ENCODE peak calls at places on chromosomes 16 and 17, in five cellular contexts. One of them, this sample, is unnamed.

GRCh38 chr17:36600936-36601302 is 464 bp upstream of the MRM1 start:
- DNase-seq in right lobe of liver: no peak
- DNase-seq in stimulated activated CD8-positive, alpha-beta memory T cell treated with anti-CD3 and anti-CD28 coated beads, Interleukin-2, amount 100 ng/mL, for 48 hours: peak; percentile 12
- DNase-seq in CD8-positive, alpha-beta T cell: no peak
- DNase-seq in HuH-7: no peak
- DNase-seq in this sample: no peak

GRCh38 chr17:37064956-37065355 is 116.2 kb downstream of the AATF start:
- DNase-seq in right lobe of liver: no peak
- DNase-seq in stimulated activated CD8-positive, alpha-beta memory T cell treated with anti-CD3 and anti-CD28 coated beads, Interleukin-2, amount 100 ng/mL, for 48 hours: no peak
- DNase-seq in CD8-positive, alpha-beta T cell: no peak
- DNase-seq in HuH-7: no peak
- DNase-seq in this sample: no peak

GRCh38 chr16:58195344-58195743 is 2.6 kb downstream of the CSNK2A2 start:
- DNase-seq in right lobe of liver: no peak
- DNase-seq in stimulated activated CD8-positive, alpha-beta memory T cell treated with anti-CD3 and anti-CD28 coated beads, Interleukin-2, amount 100 ng/mL, for 48 hours: no peak
- DNase-seq in CD8-positive, alpha-beta T cell: no peak
- DNase-seq in HuH-7: no peak
- DNase-seq in this sample: no peak

GRCh38 chr17:384622-385194 is 32.1 kb upstream of the RPH3AL start:
- DNase-seq in right lobe of liver: no peak
- DNase-seq in stimulated activated CD8-positive, alpha-beta memory T cell treated with anti-CD3 and anti-CD28 coated beads, Interleukin-2, amount 100 ng/mL, for 48 hours: no peak
- DNase-seq in CD8-positive, alpha-beta T cell: no peak
- DNase-seq in HuH-7: no peak
- DNase-seq in this sample: no peak

GRCh38 chr17:17018612-17019429 is 23.4 kb upstream of the MPRIP start:
- DNase-seq in right lobe of liver: no peak
- DNase-seq in stimulated activated CD8-positive, alpha-beta memory T cell treated with anti-CD3 and anti-CD28 coated beads, Interleukin-2, amount 100 ng/mL, for 48 hours: no peak
- DNase-seq in CD8-positive, alpha-beta T cell: no peak
- DNase-seq in HuH-7: no peak
- DNase-seq in this sample: no peak

GRCh38 chr16:3949287-3949686 is 68.8 kb upstream of the CREBBP start:
- DNase-seq in right lobe of liver: no peak
- DNase-seq in stimulated activated CD8-positive, alpha-beta memory T cell treated with anti-CD3 and anti-CD28 coated beads, Interleukin-2, amount 100 ng/mL, for 48 hours: no peak
- DNase-seq in CD8-positive, alpha-beta T cell: no peak
- DNase-seq in HuH-7: no peak
- DNase-seq in this sample: no peak

GRCh38 chr17:7237761-7238417 is 1.4 kb downstream of the PHF23 start:
- DNase-seq in right lobe of liver: peak; percentile 92
- DNase-seq in stimulated activated CD8-positive, alpha-beta memory T cell treated with anti-CD3 and anti-CD28 coated beads, Interleukin-2, amount 100 ng/mL, for 48 hours: peak; percentile 90
- DNase-seq in CD8-positive, alpha-beta T cell: peak; percentile 90
- DNase-seq in HuH-7: no peak
- DNase-seq in this sample: peak; percentile 51

GRCh38 chr17:43906951-43907424 is 348 bp downstream of the MPP2 start:
- DNase-seq in right lobe of liver: no peak
- DNase-seq in stimulated activated CD8-positive, alpha-beta memory T cell treated with anti-CD3 and anti-CD28 coated beads, Interleukin-2, amount 100 ng/mL, for 48 hours: no peak
- DNase-seq in CD8-positive, alpha-beta T cell: peak; percentile 56
- DNase-seq in HuH-7: no peak
- DNase-seq in this sample: no peak

GRCh38 chr16:1863681-1864460 is 8.1 kb downstream of the MEIOB start:
- DNase-seq in right lobe of liver: no peak
- DNase-seq in stimulated activated CD8-positive, alpha-beta memory T cell treated with anti-CD3 and anti-CD28 coated beads, Interleukin-2, amount 100 ng/mL, for 48 hours: no peak
- DNase-seq in CD8-positive, alpha-beta T cell: no peak
- DNase-seq in HuH-7: no peak
- DNase-seq in this sample: no peak

GRCh38 chr16:84284168-84284722 is 10.4 kb upstream of the WFDC1 start:
- DNase-seq in right lobe of liver: no peak
- DNase-seq in stimulated activated CD8-positive, alpha-beta memory T cell treated with anti-CD3 and anti-CD28 coated beads, Interleukin-2, amount 100 ng/mL, for 48 hours: no peak
- DNase-seq in CD8-positive, alpha-beta T cell: no peak
- DNase-seq in HuH-7: peak; percentile 32
- DNase-seq in this sample: no peak

GRCh38 chr17:30588798-30589247 is 111.6 kb downstream of the GOSR1 start:
- DNase-seq in right lobe of liver: no peak
- DNase-seq in stimulated activated CD8-positive, alpha-beta memory T cell treated with anti-CD3 and anti-CD28 coated beads, Interleukin-2, amount 100 ng/mL, for 48 hours: no peak
- DNase-seq in CD8-positive, alpha-beta T cell: no peak
- DNase-seq in HuH-7: no peak
- DNase-seq in this sample: no peak

GRCh38 chr16:23996258-23996955 is 160.6 kb downstream of the PRKCB start:
- DNase-seq in right lobe of liver: no peak
- DNase-seq in stimulated activated CD8-positive, alpha-beta memory T cell treated with anti-CD3 and anti-CD28 coated beads, Interleukin-2, amount 100 ng/mL, for 48 hours: no peak
- DNase-seq in CD8-positive, alpha-beta T cell: no peak
- DNase-seq in HuH-7: no peak
- DNase-seq in this sample: no peak

GRCh38 chr16:78926723-78927200 is 673.8 kb downstream of the MAF start:
- DNase-seq in right lobe of liver: no peak
- DNase-seq in stimulated activated CD8-positive, alpha-beta memory T cell treated with anti-CD3 and anti-CD28 coated beads, Interleukin-2, amount 100 ng/mL, for 48 hours: no peak
- DNase-seq in CD8-positive, alpha-beta T cell: no peak
- DNase-seq in HuH-7: no peak
- DNase-seq in this sample: no peak

GRCh38 chr17:64964796-64965195 is 45.5 kb upstream of the LRRC37A3 start:
- DNase-seq in right lobe of liver: no peak
- DNase-seq in stimulated activated CD8-positive, alpha-beta memory T cell treated with anti-CD3 and anti-CD28 coated beads, Interleukin-2, amount 100 ng/mL, for 48 hours: no peak
- DNase-seq in CD8-positive, alpha-beta T cell: no peak
- DNase-seq in HuH-7: no peak
- DNase-seq in this sample: no peak

GRCh38 chr16:2956566-2956956 is 7.5 kb upstream of the KREMEN2 start:
- DNase-seq in right lobe of liver: no peak
- DNase-seq in stimulated activated CD8-positive, alpha-beta memory T cell treated with anti-CD3 and anti-CD28 coated beads, Interleukin-2, amount 100 ng/mL, for 48 hours: no peak
- DNase-seq in CD8-positive, alpha-beta T cell: no peak
- DNase-seq in HuH-7: no peak
- DNase-seq in this sample: no peak

GRCh38 chr16:66740010-66740409 is 11.4 kb downstream of the DYNC1LI2 start:
- DNase-seq in right lobe of liver: no peak
- DNase-seq in stimulated activated CD8-positive, alpha-beta memory T cell treated with anti-CD3 and anti-CD28 coated beads, Interleukin-2, amount 100 ng/mL, for 48 hours: peak; percentile 14
- DNase-seq in CD8-positive, alpha-beta T cell: no peak
- DNase-seq in HuH-7: peak; percentile 50
- DNase-seq in this sample: no peak

GRCh38 chr16:88298882-88299745 is 83.6 kb upstream of the ZNF469 start:
- DNase-seq in right lobe of liver: peak; percentile 14
- DNase-seq in stimulated activated CD8-positive, alpha-beta memory T cell treated with anti-CD3 and anti-CD28 coated beads, Interleukin-2, amount 100 ng/mL, for 48 hours: no peak
- DNase-seq in CD8-positive, alpha-beta T cell: no peak
- DNase-seq in HuH-7: no peak
- DNase-seq in this sample: peak; percentile 34